ENCODE peak calls at places on chromosome 9, in four cellular contexts. N, I, G and W are unnamed samples.

GRCh38 chr9:104784098-104784497 is 20.2 kb downstream of the NIPSNAP3B start:
- DNase-seq in N (no peak), I (no peak), G (no peak), W (no peak)

GRCh38 chr9:113608082-113608685 is 144.7 kb downstream of the RGS3 start:
- DNase-seq in N (no peak), I (no peak), G (no peak), W (no peak)

GRCh38 chr9:126612813-126613641 is 701 bp upstream of the LMX1B start:
- DNase-seq in I (no peak), G (no peak), N (no peak), W (peak; percentile 19)

GRCh38 chr9:133516256-133516960 is 8.4 kb downstream of the MYMK start:
- DNase-seq in I (no peak), N (no peak), G (no peak), W (no peak)

GRCh38 chr9:116190997-116191396 is 37.4 kb downstream of the PAPPA start:
- DNase-seq in I (no peak), G (no peak), N (no peak), W (no peak)

GRCh38 chr9:27499481-27499880 is 24.6 kb upstream of the IFNK start:
- DNase-seq in I (no peak), G (no peak), N (no peak), W (no peak)

GRCh38 chr9:13386324-13386723 is 106.8 kb upstream of the MPDZ start:
- DNase-seq in N (no peak), G (no peak), I (no peak), W (no peak)

GRCh38 chr9:21205204-21205603 is 1.7 kb downstream of the IFNA10 start:
- DNase-seq in I (no peak), G (no peak), N (no peak), W (no peak)

GRCh38 chr9:12759767-12760166 is 15.1 kb upstream of the LURAP1L start:
- DNase-seq in N (no peak), I (no peak), G (no peak), W (no peak)

GRCh38 chr9:89993678-89994630 is 389.1 kb downstream of the GADD45G start:
- DNase-seq in G (no peak), N (peak; percentile 87), I (no peak), W (no peak)

GRCh38 chr9:128242124-128242523 is 33.7 kb downstream of the GOLGA2 start:
- DNase-seq in N (no peak), I (no peak), G (peak; percentile 42), W (no peak)

GRCh38 chr9:101530076-101530711 is 3.5 kb upstream of the RNF20 start:
- DNase-seq in N (peak; percentile 68), G (peak; percentile 78), I (peak; percentile 24), W (peak; percentile 26)

GRCh38 chr9:9790216-9790872 is 822.5 kb downstream of the PTPRD start:
- DNase-seq in I (no peak), N (no peak), G (no peak), W (no peak)

GRCh38 chr9:34884732-34885131 is 73.4 kb upstream of the PHF24 start:
- DNase-seq in G (no peak), I (peak; percentile 41), N (no peak), W (no peak)

GRCh38 chr9:7676757-7677156 is 122.8 kb downstream of the DMAC1 start:
- DNase-seq in I (no peak), G (no peak), N (no peak), W (no peak)

GRCh38 chr9:123002754-123003153 is 30.7 kb upstream of the GPR21 start:
- DNase-seq in N (no peak), I (no peak), G (no peak), W (no peak)

GRCh38 chr9:98570663-98571440 is 137.9 kb downstream of the GABBR2 start:
- DNase-seq in N (no peak), I (no peak), G (peak; percentile 41), W (no peak)

GRCh38 chr9:134165357-134166315 is 1.3 kb upstream of the RNU6ATAC start:
- DNase-seq in G (peak; percentile 36), N (peak; percentile 70), I (no peak), W (no peak)

GRCh38 chr9:135456436-135457104 is 23.0 kb upstream of the PPP1R26 start:
- DNase-seq in G (no peak), I (no peak), N (no peak), W (no peak)

GRCh38 chr9:14278291-14278721 is 35.6 kb downstream of the NFIB start:
- DNase-seq in G (no peak), I (no peak), N (no peak), W (no peak)

GRCh38 chr9:6759114-6759977 is 1.6 kb downstream of the KDM4C start:
- DNase-seq in G (peak; percentile 16), N (peak; percentile 51), I (peak; percentile 62), W (peak; percentile 30)

GRCh38 chr9:76619645-76620044 is 144.6 kb upstream of the PCA3 start:
- DNase-seq in I (no peak), N (no peak), G (no peak), W (no peak)

GRCh38 chr9:36551868-36552267 is 20.8 kb upstream of the MELK start:
- DNase-seq in G (no peak), N (no peak), I (peak; percentile 59), W (peak; percentile 28)

GRCh38 chr9:38371495-38371894 is 21.0 kb upstream of the ALDH1B1 start:
- DNase-seq in G (peak; percentile 60), N (no peak), I (peak; percentile 23), W (no peak)

GRCh38 chr9:130368631-130369103 is 76.1 kb upstream of the ASS1 start:
- DNase-seq in N (no peak), G (peak; percentile 66), I (no peak), W (no peak)
- TF ChIP-seq POLR2AphosphoS5 in N (no peak), G (no peak), I (no peak), W (no peak)

DNA sequence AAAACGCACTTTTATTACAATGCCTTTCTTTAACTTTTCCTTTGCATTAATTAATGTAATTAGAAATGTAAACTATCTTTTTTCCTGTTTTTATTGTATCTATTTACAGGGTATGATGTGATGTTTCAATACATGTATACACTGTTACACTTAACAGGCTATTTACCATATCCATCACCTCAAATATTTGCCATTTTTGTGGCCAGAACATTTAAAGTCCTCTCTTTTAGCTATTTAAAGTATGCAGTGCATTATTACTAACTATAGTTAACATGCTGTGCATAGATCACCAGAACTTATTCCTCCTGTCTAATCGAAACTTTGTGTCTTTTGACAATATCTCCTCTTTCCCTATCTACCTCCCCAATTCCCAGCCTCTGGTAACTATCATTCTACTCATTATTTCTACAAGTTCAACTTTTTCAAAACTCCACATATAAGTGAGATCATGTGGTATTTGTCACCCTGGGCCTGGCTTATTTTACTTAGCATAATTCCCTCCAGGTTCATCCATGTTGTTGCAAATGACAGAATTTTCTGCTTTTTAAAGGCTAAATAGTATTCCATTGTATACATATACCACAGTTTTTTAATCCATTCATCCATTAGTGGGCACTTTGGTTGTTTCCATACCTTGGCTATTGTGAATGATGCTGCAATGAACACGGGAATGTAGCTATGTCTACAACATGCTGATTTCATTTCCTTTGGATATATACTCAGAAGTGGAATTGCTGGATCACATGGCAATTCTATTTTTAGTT is 32.8 kb downstream of the OR2K2 start:
- DNase-seq in N (no peak), G (no peak), I (no peak), W (no peak)
- TF ChIP-seq SPI1 in N (no peak), G (no peak), I (no peak), W (no peak)

GRCh38 chr9:16417749-16418148 is 452.7 kb downstream of the BNC2 start:
- DNase-seq in I (no peak), G (no peak), N (no peak), W (no peak)

GRCh38 chr9:16410601-16411285 is 459.7 kb downstream of the BNC2 start:
- DNase-seq in G (no peak), I (no peak), N (no peak), W (no peak)

GRCh38 chr9:16417101-16417500 is 453.4 kb downstream of the BNC2 start:
- DNase-seq in N (no peak), G (no peak), I (peak; percentile 45), W (no peak)

GRCh38 chr9:16414451-16414850 is 456.0 kb downstream of the BNC2 start:
- DNase-seq in G (no peak), I (no peak), N (no peak), W (no peak)

DNA sequence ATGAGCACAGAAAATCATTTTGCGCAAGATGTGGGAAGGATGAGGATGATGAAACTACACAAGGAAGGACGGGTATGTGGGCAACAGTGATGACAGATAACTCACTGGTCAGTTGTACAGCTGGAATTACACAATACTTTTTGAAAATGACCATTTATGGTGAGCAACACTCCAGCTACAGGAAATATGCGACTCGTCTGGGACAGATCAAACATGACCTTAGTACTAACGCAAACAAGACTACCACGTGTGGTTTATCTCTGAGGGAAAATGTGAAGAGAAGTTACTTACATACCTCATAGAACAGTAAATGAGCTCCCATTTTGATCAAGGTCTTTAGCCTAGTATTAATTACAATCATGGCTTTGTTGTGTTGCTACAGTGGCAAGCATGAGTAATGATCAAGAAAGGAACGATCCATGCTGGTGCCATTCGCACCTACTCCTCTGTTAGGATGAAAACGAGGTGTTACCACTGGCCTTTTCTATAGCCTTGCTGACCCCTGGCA is 456.9 kb downstream of the BNC2 start:
- DNase-seq in G (no peak), N (peak; percentile 52), I (no peak), W (no peak)
- TF ChIP-seq POLR2AphosphoS5 in G (no peak), N (no peak), I (no peak), W (no peak)

DNA sequence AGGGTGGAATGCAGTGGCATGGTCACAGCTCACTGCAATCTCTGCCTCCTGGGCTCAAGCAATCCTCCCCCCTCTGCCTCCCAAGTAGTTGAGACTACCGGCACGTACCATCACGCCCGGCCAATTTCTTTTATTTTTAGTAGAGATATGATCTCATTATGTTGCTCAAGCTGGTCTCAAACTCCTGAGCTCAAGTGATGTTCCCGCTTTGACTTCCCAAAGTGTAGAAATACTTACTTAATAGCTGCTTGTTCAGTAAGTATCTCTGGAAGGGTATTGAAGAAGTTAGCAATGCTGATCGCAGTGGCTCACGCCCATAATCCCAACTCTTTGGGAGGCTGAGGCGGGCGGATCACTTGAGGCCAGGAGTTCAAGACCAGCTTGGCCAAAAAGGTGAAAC is 35.7 kb upstream of the PLIN2 start:
- DNase-seq in G (no peak), N (peak; percentile 58), I (no peak), W (no peak)
- TF ChIP-seq SPI1 in G (no peak), N (no peak), I (no peak), W (no peak)

GRCh38 chr9:87497604-87498045 is at the start of gene DAPK1:
- DNase-seq in I (no peak), G (peak; percentile 77), N (no peak), W (peak; percentile 29)
- TF ChIP-seq POLR2AphosphoS5 in I (peak; percentile 49), G (no peak), N (no peak), W (no peak)

DNA sequence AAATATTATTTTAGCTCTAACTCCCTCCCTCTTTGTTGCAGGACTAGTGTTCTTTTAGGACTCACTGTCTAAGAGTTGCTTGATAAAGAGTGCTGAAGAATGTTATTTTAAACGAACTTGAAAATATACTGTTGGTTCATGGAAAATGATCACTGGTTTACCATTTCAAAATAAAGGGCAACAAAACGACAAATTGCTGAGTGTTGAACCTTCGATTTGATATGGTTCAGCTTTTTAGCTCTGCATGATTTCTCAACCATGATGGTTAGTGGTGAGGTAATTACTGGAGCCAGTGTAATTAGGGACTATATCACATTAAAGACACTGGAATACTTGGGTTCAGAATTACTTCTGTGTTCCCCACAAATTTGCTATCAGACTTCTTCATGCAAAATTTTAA is 87.9 kb upstream of the ADAMTSL1 start:
- DNase-seq in I (no peak), G (no peak), N (no peak), W (no peak)
- TF ChIP-seq SPI1 in I (no peak), G (no peak), N (no peak), W (no peak)